ENCODE peak calls at places on chromosomes 5 and 9, in five cellular contexts. C, H, M, N and U are unnamed samples.

GRCh38 chr5:150022163-150022540 is 21.6 kb downstream of the HMGXB3 start:
- DNase-seq in C (peak; percentile 81), H (no peak), M (no peak), N (peak; percentile 78), U (no peak)

GRCh38 chr5:28549588-28549987 is 1511.2 kb upstream of the CDH9 start:
- DNase-seq in C (no peak), H (no peak), M (no peak), N (no peak), U (no peak)

GRCh38 chr9:30120654-30121053 is 2263.8 kb upstream of the ACO1 start:
- DNase-seq in C (no peak), H (no peak), M (no peak), N (no peak), U (no peak)

GRCh38 chr5:172299916-172300439 is 16.4 kb upstream of the UBTD2 start:
- DNase-seq in C (peak; percentile 75), H (no peak), M (no peak), N (no peak), U (no peak)

GRCh38 chr5:14497276-14497675 is 84.3 kb upstream of the OTULINL start:
- DNase-seq in C (no peak), H (no peak), M (no peak), N (no peak), U (no peak)

GRCh38 chr5:168578006-168578405 is 1.2 kb downstream of the PANK3 start:
- DNase-seq in C (peak; percentile 53), H (no peak), M (peak; percentile 21), N (no peak), U (no peak)

GRCh38 chr9:6904366-6904765 is 146.6 kb downstream of the KDM4C start:
- DNase-seq in C (no peak), H (no peak), M (no peak), N (no peak), U (no peak)

GRCh38 chr9:72294952-72295351 is 70.1 kb downstream of the ZFAND5 start:
- DNase-seq in C (no peak), H (no peak), M (no peak), N (peak; percentile 81), U (no peak)

GRCh38 chr9:135474915-135475314 is 4.7 kb upstream of the PPP1R26 start:
- DNase-seq in C (no peak), H (no peak), M (no peak), N (no peak), U (no peak)

GRCh38 chr5:7663808-7664207 is 187.1 kb downstream of the CFAP90 start:
- DNase-seq in C (no peak), H (no peak), M (no peak), N (no peak), U (no peak)

GRCh38 chr5:14806452-14806851 is 65.1 kb downstream of the ANKH start:
- DNase-seq in C (peak; percentile 94), H (no peak), M (peak; percentile 69), N (peak; percentile 61), U (no peak)

GRCh38 chr9:114097613-114098020 is 1.5 kb downstream of the KIF12 start:
- DNase-seq in C (no peak), H (no peak), M (no peak), N (no peak), U (no peak)

GRCh38 chr5:141940695-141941271 is 17.1 kb downstream of the DELE1 start:
- DNase-seq in C (peak; percentile 66), H (no peak), M (peak; percentile 53), N (peak; percentile 40), U (no peak)